ENCODE peak calls at places on chromosomes 2 and 18, in ten cellular contexts. H is breast epithelium, F is HCT116, U is esophagus muscularis mucosa, B is right lobe of liver, R is H54, T is body of pancreas, M is stomach, L is NB4, X is uterus. W is an unnamed sample.

GRCh38 chr2:172038121-172038520 is 38.4 kb downstream of the METAP1D start:
- DNase-seq in R (no peak), H (no peak), L (no peak), X (no peak), F (no peak), M (no peak), T (no peak), B (no peak), U (no peak), W (no peak)

GRCh38 chr2:172655838-172656573 is 79.6 kb upstream of the RAPGEF4 start:
- DNase-seq in F (no peak), X (no peak), U (no peak), B (no peak), H (no peak), L (no peak), M (no peak), T (no peak), R (no peak), W (no peak)

GRCh38 chr18:47736376-47737140 is 193.9 kb downstream of the SMAD2 start:
- DNase-seq in X (no peak), B (no peak), H (no peak), L (no peak), R (no peak), T (no peak), M (peak), F (no peak), U (no peak), W (no peak)

GRCh38 chr2:70557171-70557838 is 3.7 kb upstream of the TGFA start:
- DNase-seq in U (peak), M (peak), F (no peak), T (peak), L (no peak), B (no peak), H (no peak), R (no peak), X (no peak), W (no peak)

GRCh38 chr2:112703684-112704083 is 17.1 kb upstream of the NT5DC4 start:
- DNase-seq in L (no peak), H (peak), X (no peak), F (no peak), R (no peak), M (no peak), T (no peak), U (no peak), B (no peak), W (no peak)

GRCh38 chr2:180246281-180246680 is 239.2 kb upstream of the CWC22 start:
- DNase-seq in U (no peak), F (no peak), M (no peak), B (no peak), R (no peak), H (no peak), T (no peak), L (no peak), X (no peak), W (no peak)

GRCh38 chr18:25134858-25135257 is 217.1 kb downstream of the ZNF521 start:
- DNase-seq in L (no peak), F (no peak), T (no peak), X (no peak), H (no peak), U (no peak), M (no peak), R (no peak), B (no peak), W (no peak)

GRCh38 chr2:216389565-216389964 is 17.3 kb upstream of the MARCHF4 start:
- DNase-seq in U (no peak), B (no peak), T (no peak), R (no peak), H (no peak), X (no peak), M (no peak), L (peak), F (no peak), W (no peak)

GRCh38 chr18:77108001-77108692 is 24.4 kb downstream of the MBP start:
- DNase-seq in F (no peak), L (peak), X (peak), M (no peak), H (peak), T (no peak), U (no peak), B (no peak), R (peak), W (peak)

GRCh38 chr2:171347591-171348032 is 86.2 kb downstream of the METTL8 start:
- DNase-seq in X (no peak), H (peak), M (no peak), L (no peak), F (peak), U (no peak), T (no peak), B (no peak), R (peak), W (no peak)

GRCh38 chr18:12726774-12727550 is 24.1 kb downstream of the PSMG2 start:
- DNase-seq in L (peak), H (no peak), M (peak), B (no peak), X (peak), T (peak), F (peak), U (no peak), R (peak), W (peak)

GRCh38 chr2:219358170-219359075 is 25.9 kb upstream of the RESP18 start:
- DNase-seq in T (peak), H (no peak), F (no peak), R (no peak), L (peak), B (no peak), M (no peak), X (no peak), U (no peak), W (no peak)

GRCh38 chr18:7476386-7476785 is 90.7 kb upstream of the PTPRM start:
- DNase-seq in R (no peak), M (no peak), B (no peak), L (no peak), T (no peak), F (no peak), H (no peak), U (no peak), X (no peak), W (no peak)

GRCh38 chr2:155099784-155100183 is 401.3 kb downstream of the KCNJ3 start:
- DNase-seq in F (peak), L (no peak), T (peak), M (no peak), B (peak), X (no peak), H (no peak), R (peak), U (no peak), W (no peak)

GRCh38 chr2:106189764-106190468 is 4.2 kb downstream of the UXS1 start:
- DNase-seq in X (no peak), M (no peak), F (no peak), L (peak), R (no peak), H (no peak), T (no peak), U (no peak), B (no peak), W (peak)

GRCh38 chr18:24734058-24734457 is 273.6 kb downstream of the HRH4 start:
- DNase-seq in B (no peak), R (no peak), T (peak), L (peak), M (no peak), H (no peak), U (peak), X (peak), F (no peak), W (peak)

GRCh38 chr2:167342769-167343168 is 454.5 kb downstream of the XIRP2 start:
- DNase-seq in R (no peak), T (no peak), U (no peak), X (no peak), B (no peak), L (no peak), F (no peak), M (no peak), H (no peak), W (no peak)

GRCh38 chr2:230879891-230880290 is 15.1 kb downstream of the ITM2C start:
- DNase-seq in U (no peak), M (no peak), T (no peak), X (no peak), H (no peak), L (no peak), F (no peak), R (no peak), B (no peak), W (no peak)

GRCh38 chr2:175036582-175037018 is 31.4 kb upstream of the CHN1 start:
- DNase-seq in F (peak), H (no peak), U (no peak), B (no peak), R (no peak), X (no peak), T (no peak), L (peak), M (no peak), W (peak)

GRCh38 chr2:180656455-180656847 is 324.0 kb upstream of the UBE2E3 start:
- DNase-seq in M (no peak), L (no peak), F (peak), X (no peak), R (no peak), T (no peak), H (no peak), B (no peak), U (no peak), W (no peak)

GRCh38 chr2:85437488-85438290 is 19.2 kb downstream of the SH2D6 start:
- DNase-seq in T (peak), R (peak), U (peak), X (peak), H (peak), F (no peak), L (peak), M (peak), B (peak), W (peak)

GRCh38 chr2:134460583-134460998 is 206.7 kb downstream of the MGAT5 start:
- DNase-seq in U (no peak), B (peak), L (peak), R (peak), X (peak), M (peak), F (peak), T (peak), H (peak), W (peak)

GRCh38 chr2:71923143-71923525 is 224.5 kb downstream of the CYP26B1 start:
- DNase-seq in B (no peak), X (no peak), L (no peak), F (no peak), T (no peak), R (no peak), H (no peak), M (no peak), U (no peak), W (no peak)

GRCh38 chr2:3487432-3487831 is 31.9 kb downstream of the ADI1 start:
- DNase-seq in T (no peak), M (no peak), U (no peak), H (no peak), L (no peak), R (no peak), F (no peak), X (no peak), B (no peak), W (no peak)

GRCh38 chr2:169095631-169096105 is 26.3 kb downstream of the DHRS9 start:
- DNase-seq in M (no peak), L (peak), T (no peak), H (peak), F (peak), X (no peak), R (peak), U (peak), B (no peak), W (peak)

GRCh38 chr2:189698020-189698887 is 23.8 kb downstream of the ANKAR start:
- DNase-seq in R (no peak), U (no peak), H (peak), F (peak), X (no peak), B (no peak), M (peak), L (peak), T (peak), W (peak)

GRCh38 chr18:80112623-80113248 is 3.7 kb downstream of the ADNP2 start:
- DNase-seq in T (no peak), U (peak), H (no peak), L (no peak), M (no peak), B (no peak), R (no peak), X (no peak), F (no peak), W (no peak)

GRCh38 chr2:229731916-229732315 is 17.6 kb upstream of the DNER start:
- DNase-seq in B (no peak), H (no peak), T (peak), X (no peak), L (no peak), F (no peak), R (no peak), U (no peak), M (no peak), W (peak)

GRCh38 chr2:111711270-111711669 is 172.7 kb downstream of the ANAPC1 start:
- DNase-seq in U (no peak), L (no peak), M (no peak), B (no peak), R (no peak), T (no peak), H (no peak), X (no peak), F (no peak), W (no peak)

GRCh38 chr2:205754924-205755321 is 72.6 kb downstream of the NRP2 start:
- DNase-seq in L (no peak), F (peak), M (no peak), U (no peak), B (no peak), R (peak), T (no peak), H (no peak), X (no peak), W (no peak)

GRCh38 chr2:64532030-64532429 is 7.9 kb downstream of the AFTPH start:
- DNase-seq in B (no peak), H (no peak), X (no peak), M (no peak), T (no peak), R (no peak), L (no peak), F (no peak), U (no peak), W (no peak)

GRCh38 chr18:12879840-12880531 is 4.1 kb downstream of the PTPN2 start:
- DNase-seq in U (no peak), L (peak), B (no peak), H (no peak), F (no peak), T (no peak), M (no peak), R (no peak), X (no peak), W (no peak)

GRCh38 chr2:203582468-203582867 is 47.4 kb upstream of the RAPH1 start:
- DNase-seq in B (no peak), M (no peak), X (no peak), F (no peak), R (no peak), T (no peak), L (no peak), U (no peak), H (no peak), W (no peak)

GRCh38 chr2:85851253-85851955 is 37.4 kb downstream of the ST3GAL5 start:
- DNase-seq in F (no peak), H (no peak), T (peak), X (peak), M (no peak), R (no peak), U (peak), L (no peak), B (no peak), W (no peak)

GRCh38 chr2:215843579-215843978 is 169.8 kb downstream of the MREG start:
- DNase-seq in F (peak), B (no peak), T (no peak), L (no peak), M (no peak), U (peak), X (no peak), R (peak), H (no peak), W (no peak)

GRCh38 chr18:47779381-47779780 is 151.1 kb downstream of the SMAD2 start:
- DNase-seq in X (no peak), U (peak), L (no peak), T (no peak), M (no peak), F (no peak), B (no peak), R (no peak), H (no peak), W (no peak)

DNA sequence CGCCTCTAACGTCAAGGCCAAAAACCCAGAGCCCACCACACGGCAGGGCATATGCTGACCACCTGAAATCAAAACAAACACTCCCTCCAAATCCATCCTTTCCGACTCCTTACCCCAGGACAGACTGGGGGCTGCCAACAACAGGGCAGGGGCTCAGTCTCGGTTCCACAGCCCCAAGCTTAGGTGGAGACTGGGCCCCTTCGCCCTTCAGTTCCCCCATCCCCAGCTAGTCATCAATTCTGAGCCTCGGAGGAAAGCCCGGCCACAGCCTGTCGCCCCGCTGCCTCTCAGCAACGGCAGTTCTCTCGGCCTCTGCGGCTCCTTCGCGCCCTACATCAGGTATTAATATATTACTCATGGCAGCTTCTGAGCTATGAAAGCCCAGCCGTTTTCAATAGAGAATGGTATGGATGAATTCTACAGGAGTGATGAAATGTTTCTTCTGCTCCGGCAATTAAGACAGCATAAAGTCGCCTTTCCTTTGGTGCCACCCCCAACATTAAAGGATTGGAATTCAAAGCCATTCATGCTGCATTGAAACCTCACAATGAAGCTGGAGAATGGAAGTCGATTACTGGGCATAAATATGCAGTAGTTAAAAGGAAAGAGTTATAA is 2.9 kb downstream of the HDAC4 start:
- DNase-seq in L (no peak), F (no peak), R (no peak), X (no peak), B (no peak), U (no peak), H (no peak), M (no peak), T (no peak), W (no peak)
- TF ChIP-seq POLR2A in L (no peak), F (no peak), R (no peak), X (no peak), B (no peak), U (no peak), H (no peak), M (no peak), T (no peak), W (peak)

GRCh38 chr2:8680931-8681760 is 710 bp upstream of the ID2 start:
- DNase-seq in R (no peak), B (peak), M (peak), L (peak), H (peak), U (no peak), T (peak), F (peak), X (peak), W (peak)
- TF ChIP-seq POLR2A in R (no peak), B (peak), M (no peak), L (no peak), H (no peak), U (no peak), T (no peak), F (peak), X (no peak), W (peak)

GRCh38 chr18:48948112-48949050 is 2.4 kb downstream of the SMAD7 start:
- DNase-seq in H (no peak), M (peak), U (no peak), R (no peak), F (no peak), L (peak), X (no peak), B (peak), T (peak), W (peak)
- TF ChIP-seq POLR2A in H (no peak), M (no peak), U (no peak), R (peak), F (no peak), L (no peak), X (no peak), B (peak), T (no peak), W (no peak)

DNA sequence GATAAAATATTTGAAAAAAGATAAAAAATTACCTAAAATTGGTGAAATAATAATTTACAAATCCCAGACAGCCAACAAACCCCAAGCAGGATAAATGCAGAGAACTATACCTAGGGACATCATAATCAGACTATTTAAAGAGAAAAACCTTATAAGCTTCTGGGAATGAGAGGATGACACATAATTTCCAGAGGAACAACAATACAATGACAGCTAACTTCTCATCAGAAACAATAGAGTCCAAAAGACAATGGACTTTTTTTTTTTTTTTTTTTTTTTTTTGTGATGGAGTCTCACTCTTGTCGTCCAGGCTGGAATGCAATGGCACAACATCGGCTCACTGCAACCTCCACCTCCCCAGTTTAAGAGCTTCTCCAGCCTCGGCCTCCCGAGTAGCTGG is 65.2 kb downstream of the SOCS6 start:
- DNase-seq in F (no peak), B (no peak), L (no peak), X (no peak), R (no peak), H (no peak), U (no peak), M (no peak), T (no peak), W (no peak)
- TF ChIP-seq POLR2A in F (no peak), B (no peak), L (no peak), X (no peak), R (no peak), H (no peak), U (no peak), M (no peak), T (no peak), W (no peak)

W was measured in erythroblast.